ENCODE peak calls at places on chromosomes 11 and 22, in eight cellular contexts. D, K, G, U, T, O, Q and I are unnamed samples.

GRCh38 chr11:82867495-82868082 is 32.6 kb downstream of the PRCP start:
- DNase-seq in D (peak), K (peak), G (peak), U (peak), T (peak), O (peak), Q (peak), I (peak)

GRCh38 chr11:36738292-36738861 is 140.3 kb upstream of the RAG2 start:
- DNase-seq in D (no peak), K (no peak), G (no peak), U (no peak), T (peak), O (no peak), Q (no peak), I (no peak)

GRCh38 chr11:73566422-73566821 is 31.5 kb downstream of the FAM168A start:
- DNase-seq in D (no peak), K (no peak), G (no peak), U (peak), T (no peak), O (peak), Q (no peak), I (no peak)

GRCh38 chr11:2751523-2752203 is 51.9 kb upstream of the KCNQ1OT1 start:
- DNase-seq in D (no peak), K (no peak), G (no peak), U (no peak), T (no peak), O (no peak), Q (no peak), I (no peak)

GRCh38 chr11:118109231-118109630 is 22.5 kb upstream of the SMIM35 start:
- DNase-seq in D (no peak), K (no peak), G (no peak), U (peak), T (no peak), O (peak), Q (no peak), I (no peak)

GRCh38 chr22:29782061-29782845 is 15.1 kb downstream of the UQCR10 start:
- DNase-seq in D (no peak), K (peak), G (no peak), U (peak), T (no peak), O (peak), Q (no peak), I (no peak)

GRCh38 chr22:18110194-18110943 is at the start of gene TUBA8:
- DNase-seq in D (peak), K (peak), G (peak), U (peak), T (peak), O (peak), Q (peak), I (peak)

GRCh38 chr22:27718186-27719032 is 83.1 kb downstream of the MN1 start:
- DNase-seq in D (peak), K (peak), G (no peak), U (peak), T (no peak), O (peak), Q (peak), I (peak)

GRCh38 chr11:11038339-11039248 is 180.7 kb upstream of the ZBED5 start:
- DNase-seq in D (no peak), K (no peak), G (peak), U (no peak), T (no peak), O (no peak), Q (no peak), I (no peak)

GRCh38 chr22:17501679-17502285 is 61.5 kb upstream of the SLC25A18 start:
- DNase-seq in D (peak), K (peak), G (peak), U (peak), T (peak), O (peak), Q (no peak), I (peak)

GRCh38 chr22:17665884-17666283 is 27.3 kb downstream of the BCL2L13 start:
- DNase-seq in D (peak), K (no peak), G (no peak), U (peak), T (no peak), O (no peak), Q (no peak), I (no peak)

GRCh38 chr11:33965032-33965431 is 73.2 kb upstream of the LMO2 start:
- DNase-seq in D (no peak), K (no peak), G (no peak), U (no peak), T (no peak), O (no peak), Q (no peak), I (no peak)

GRCh38 chr11:133399855-133400625 is 132.3 kb downstream of the OPCML start:
- DNase-seq in D (no peak), K (no peak), G (no peak), U (no peak), T (no peak), O (no peak), Q (no peak), I (no peak)

GRCh38 chr11:2209370-2209801 is 37.8 kb upstream of the TH start:
- DNase-seq in D (no peak), K (no peak), G (no peak), U (no peak), T (no peak), O (no peak), Q (no peak), I (no peak)

GRCh38 chr11:130023204-130023603 is 20.6 kb upstream of the PRDM10 start:
- DNase-seq in D (peak), K (no peak), G (no peak), U (peak), T (peak), O (peak), Q (no peak), I (peak)

GRCh38 chr22:20028855-20029549 is 8.1 kb downstream of the TANGO2 start:
- DNase-seq in D (no peak), K (no peak), G (no peak), U (no peak), T (no peak), O (no peak), Q (no peak), I (no peak)

GRCh38 chr22:20029550-20030225 is 8.8 kb downstream of the TANGO2 start:
- DNase-seq in D (no peak), K (no peak), G (no peak), U (no peak), T (no peak), O (no peak), Q (no peak), I (no peak)

GRCh38 chr22:20026204-20026908 is 5.4 kb downstream of the TANGO2 start:
- DNase-seq in D (no peak), K (no peak), G (no peak), U (no peak), T (no peak), O (no peak), Q (no peak), I (no peak)

GRCh38 chr22:20026996-20027601 is 6.2 kb downstream of the TANGO2 start:
- DNase-seq in D (no peak), K (no peak), G (no peak), U (no peak), T (no peak), O (no peak), Q (no peak), I (no peak)

GRCh38 chr22:20027966-20028854 is 7.3 kb downstream of the TANGO2 start:
- DNase-seq in D (peak), K (no peak), G (no peak), U (peak), T (peak), O (peak), Q (no peak), I (no peak)
- TF ChIP-seq CTCF in D (peak), K (no peak), G (no peak), U (peak), T (peak), O (peak), Q (no peak), I (peak)

GRCh38 chr11:47257178-47257517 is 648 bp upstream of the NR1H3 start:
- DNase-seq in D (no peak), K (no peak), G (no peak), U (no peak), T (no peak), O (no peak), Q (no peak), I (no peak)
- H3K4me3 ChIP-seq in D (no peak), K (no peak), G (peak), U (no peak), T (no peak), O (no peak), Q (peak), I (no peak)

GRCh38 chr11:17932472-17932871 is 80.4 kb downstream of the SERGEF start:
- DNase-seq in D (no peak), K (no peak), G (no peak), U (no peak), T (no peak), O (no peak), Q (no peak), I (no peak)
- TF ChIP-seq CTCF in D (no peak), K (no peak), G (peak), U (no peak), T (peak), O (no peak), Q (no peak), I (peak)

DNA sequence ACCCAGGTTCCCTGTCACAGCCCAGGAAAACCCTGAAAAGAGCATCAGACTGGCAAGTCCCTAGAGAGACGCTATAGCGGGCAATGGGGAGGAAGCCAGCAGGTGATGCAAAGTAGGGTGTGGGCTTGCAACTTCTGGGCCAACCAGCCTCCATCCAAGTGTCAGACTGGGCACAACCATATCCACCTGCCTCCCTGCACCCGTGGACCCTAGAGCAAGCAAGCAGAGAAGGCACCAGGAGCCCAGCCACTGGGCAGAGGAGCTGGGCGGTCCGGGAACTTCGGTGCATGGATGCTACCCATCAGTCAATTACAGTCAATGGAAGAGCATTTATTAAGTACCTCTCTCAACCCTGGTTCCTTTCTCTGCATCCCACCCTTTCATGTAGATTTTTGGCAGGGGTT is 2.8 kb downstream of the NECTIN1 start:
- DNase-seq in D (no peak), K (no peak), G (peak), U (no peak), T (no peak), O (no peak), Q (no peak), I (no peak)
- H3K4me3 ChIP-seq in D (no peak), K (no peak), G (peak), U (no peak), T (no peak), O (peak), Q (no peak), I (no peak)

DNA sequence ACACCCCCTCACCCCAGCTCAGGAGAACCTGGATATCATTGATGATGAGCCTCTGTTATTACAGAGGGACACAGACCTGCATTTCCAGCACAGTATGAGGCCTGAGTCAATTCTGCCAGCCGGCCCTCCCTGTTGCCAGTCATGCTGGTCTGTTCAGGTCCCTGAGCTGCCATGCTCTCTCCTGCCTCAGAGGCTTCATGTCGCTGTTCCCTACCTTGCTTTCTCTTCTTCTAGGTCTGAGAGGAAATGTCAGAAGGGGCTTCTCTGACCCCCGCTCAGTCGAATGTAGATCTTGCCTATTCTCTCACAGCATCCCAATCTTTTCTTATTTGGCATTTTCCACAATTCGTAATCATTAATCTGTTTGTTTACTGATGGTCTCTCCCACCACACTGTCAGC is 21.8 kb upstream of the ABCC8 start:
- DNase-seq in D (no peak), K (no peak), G (peak), U (no peak), T (peak), O (no peak), Q (no peak), I (no peak)
- TF ChIP-seq CTCF in D (no peak), K (no peak), G (peak), U (peak), T (peak), O (peak), Q (no peak), I (peak)

GRCh38 chr11:113874096-113874919 is 1.1 kb downstream of the USP28 start:
- DNase-seq in D (no peak), K (peak), G (no peak), U (peak), T (no peak), O (peak), Q (no peak), I (peak)

GRCh38 chr11:113867843-113868503 is 7.4 kb downstream of the USP28 start:
- DNase-seq in D (no peak), K (no peak), G (no peak), U (no peak), T (no peak), O (no peak), Q (no peak), I (no peak)

GRCh38 chr11:113873241-113873626 is 2.1 kb downstream of the USP28 start:
- DNase-seq in D (peak), K (no peak), G (peak), U (peak), T (no peak), O (no peak), Q (no peak), I (peak)

GRCh38 chr11:113874920-113875413 is 405 bp downstream of the USP28 start:
- DNase-seq in D (peak), K (no peak), G (peak), U (peak), T (peak), O (peak), Q (no peak), I (peak)

GRCh38 chr11:113871331-113871730 is 4.0 kb downstream of the USP28 start:
- DNase-seq in D (no peak), K (no peak), G (peak), U (peak), T (no peak), O (no peak), Q (no peak), I (no peak)
- H3K4me3 ChIP-seq in D (no peak), K (no peak), G (no peak), U (no peak), T (no peak), O (no peak), Q (no peak), I (no peak)

DNA sequence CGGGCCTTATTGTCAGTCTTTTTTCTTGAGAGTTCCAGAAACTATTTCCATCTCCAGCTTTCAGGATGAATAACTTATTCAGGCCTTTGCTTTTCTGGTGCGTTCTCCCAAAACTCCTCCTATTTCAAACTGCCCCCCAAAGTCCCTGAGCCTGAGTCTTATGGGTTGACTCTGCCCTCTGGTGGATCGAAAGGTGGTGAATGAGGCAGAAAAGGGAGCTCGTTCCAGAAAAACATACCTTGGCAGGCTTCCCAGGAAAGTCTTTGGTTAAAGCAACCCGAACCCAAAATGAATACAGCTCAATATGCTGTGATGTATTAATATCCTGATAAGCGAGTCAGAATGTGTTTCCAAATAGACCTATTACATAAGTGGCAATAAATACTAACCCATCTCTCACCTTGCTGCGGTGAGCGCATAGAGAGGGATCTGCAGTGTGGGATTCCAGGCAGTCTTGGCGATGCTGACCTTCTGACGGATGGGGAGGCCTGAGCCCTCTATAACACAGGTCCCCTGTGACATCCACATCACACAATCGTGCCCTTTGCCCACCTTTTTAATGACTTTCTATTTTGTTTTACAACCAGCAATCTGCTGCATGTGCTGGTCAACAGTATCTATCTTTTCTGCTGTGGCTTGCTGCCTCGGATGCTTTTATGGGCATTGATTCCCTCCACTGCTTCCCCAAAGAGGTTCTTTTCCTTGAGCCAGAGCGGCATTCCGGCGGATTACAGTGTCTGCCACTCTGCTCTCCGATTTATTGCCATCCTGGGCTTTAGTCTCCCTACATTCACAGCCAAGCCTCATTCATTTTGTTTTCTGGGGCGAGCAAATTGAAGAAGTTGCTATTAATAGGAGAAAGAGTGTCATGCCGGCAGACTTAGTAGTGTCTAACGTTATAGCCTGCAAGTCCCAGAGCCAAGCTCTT is 756.8 kb downstream of the NTM start:
- DNase-seq in D (peak), K (peak), G (peak), U (peak), T (peak), O (peak), Q (no peak), I (peak)
- TF ChIP-seq CTCF in D (peak), K (peak), G (peak), U (peak), T (peak), O (peak), Q (peak), I (peak)

GRCh38 chr11:102115557-102115956 is 5.3 kb downstream of the YAP1 start:
- DNase-seq in D (peak), K (no peak), G (peak), U (peak), T (no peak), O (peak), Q (no peak), I (peak)
- H3K4me3 ChIP-seq in D (peak), K (no peak), G (peak), U (no peak), T (no peak), O (no peak), Q (peak), I (no peak)